ENCODE peak calls at places on chromosome 7, in nine cellular contexts. T, L, B, I, W, A, U, D and Y are unnamed samples.

GRCh38 chr7:30155481-30155880 is 20.7 kb downstream of the MTURN start:
- DNase-seq in T (no peak), L (no peak), B (no peak), I (no peak), W (no peak), A (no peak), U (no peak), D (no peak), Y (no peak)

GRCh38 chr7:20112646-20113045 is 104.5 kb downstream of the MACC1 start:
- DNase-seq in T (no peak), L (no peak), B (no peak), I (no peak), W (no peak), A (no peak), U (no peak), D (no peak), Y (no peak)

GRCh38 chr7:29968683-29969457 is 20.7 kb downstream of the SCRN1 start:
- DNase-seq in T (no peak), L (no peak), B (peak; percentile 94), I (no peak), W (peak; percentile 84), A (no peak), U (no peak), D (no peak), Y (peak; percentile 28)

GRCh38 chr7:96342036-96342435 is 20.1 kb upstream of the SLC25A13 start:
- DNase-seq in T (no peak), L (no peak), B (no peak), I (no peak), W (no peak), A (no peak), U (no peak), D (no peak), Y (no peak)

GRCh38 chr7:17986826-17987225 is 40.8 kb downstream of the PRPS1L1 start:
- DNase-seq in T (no peak), L (no peak), B (peak; percentile 90), I (no peak), W (peak; percentile 77), A (no peak), U (peak; percentile 72), D (no peak), Y (peak; percentile 30)

GRCh38 chr7:68958571-68958970 is 639.7 kb upstream of the AUTS2 start:
- DNase-seq in T (no peak), L (no peak), B (no peak), I (no peak), W (no peak), A (no peak), U (no peak), D (no peak), Y (no peak)

GRCh38 chr7:23981314-23981713 is 271.3 kb downstream of the STK31 start:
- DNase-seq in T (no peak), L (no peak), B (no peak), I (no peak), W (no peak), A (no peak), U (no peak), D (no peak), Y (no peak)

GRCh38 chr7:134419085-134419484 is 39.8 kb downstream of the AKR1B1 start:
- DNase-seq in T (no peak), L (peak; percentile 49), B (no peak), I (no peak), W (no peak), A (no peak), U (no peak), D (no peak), Y (no peak)

GRCh38 chr7:128838109-128838779 is 8.0 kb downstream of the FLNC start:
- DNase-seq in T (no peak), L (no peak), B (no peak), I (no peak), W (no peak), A (no peak), U (no peak), D (no peak), Y (no peak)

GRCh38 chr7:106779877-106780276 is 85.2 kb upstream of the PIK3CG start:
- DNase-seq in T (no peak), L (peak; percentile 82), B (no peak), I (no peak), W (peak; percentile 27), A (no peak), U (no peak), D (no peak), Y (peak; percentile 32)

GRCh38 chr7:27123021-27123476 is 7.5 kb downstream of the HOXA4 start:
- DNase-seq in T (no peak), L (no peak), B (no peak), I (no peak), W (peak; percentile 43), A (no peak), U (no peak), D (no peak), Y (no peak)

GRCh38 chr7:81014266-81014665 is 95.4 kb upstream of the SEMA3C start:
- DNase-seq in T (no peak), L (no peak), B (peak; percentile 79), I (no peak), W (no peak), A (no peak), U (no peak), D (no peak), Y (peak; percentile 72)

GRCh38 chr7:55439627-55440026 is 74.5 kb downstream of the LANCL2 start:
- DNase-seq in T (peak; percentile 66), L (no peak), B (no peak), I (no peak), W (no peak), A (peak; percentile 59), U (peak; percentile 39), D (no peak), Y (no peak)

GRCh38 chr7:676246-676971 is 50.1 kb upstream of the DNAAF5 start:
- DNase-seq in T (no peak), L (no peak), B (no peak), I (no peak), W (no peak), A (no peak), U (no peak), D (no peak), Y (no peak)

GRCh38 chr7:34187908-34188307 is 282.6 kb downstream of the BMPER start:
- DNase-seq in T (no peak), L (no peak), B (peak; percentile 17), I (no peak), W (no peak), A (no peak), U (no peak), D (no peak), Y (no peak)

GRCh38 chr7:14687777-14688176 is 214.8 kb downstream of the DGKB start:
- DNase-seq in T (peak; percentile 49), L (no peak), B (peak; percentile 36), I (no peak), W (no peak), A (no peak), U (no peak), D (no peak), Y (no peak)

GRCh38 chr7:1854521-1855395 is 184.7 kb downstream of the ELFN1 start:
- DNase-seq in T (no peak), L (peak; percentile 40), B (no peak), I (peak; percentile 40), W (no peak), A (no peak), U (no peak), D (no peak), Y (no peak)

GRCh38 chr7:90766814-90767564 is 170.9 kb downstream of the CDK14 start:
- DNase-seq in T (no peak), L (peak; percentile 80), B (peak; percentile 91), I (no peak), W (peak; percentile 47), A (no peak), U (peak; percentile 55), D (no peak), Y (no peak)

GRCh38 chr7:157523766-157524421 is 187.1 kb downstream of the DNAJB6 start:
- DNase-seq in T (no peak), L (peak; percentile 37), B (no peak), I (no peak), W (no peak), A (no peak), U (no peak), D (no peak), Y (no peak)

GRCh38 chr7:31553636-31554035 is 39.7 kb downstream of the ITPRID1 start:
- DNase-seq in T (peak; percentile 81), L (no peak), B (no peak), I (no peak), W (no peak), A (no peak), U (no peak), D (no peak), Y (no peak)

GRCh38 chr7:29318853-29319718 is 124.5 kb downstream of the CHN2 start:
- DNase-seq in T (no peak), L (no peak), B (no peak), I (no peak), W (no peak), A (no peak), U (no peak), D (no peak), Y (no peak)

GRCh38 chr7:128699196-128699712 is 27.2 kb downstream of the GARIN1A start:
- DNase-seq in T (no peak), L (no peak), B (no peak), I (no peak), W (no peak), A (no peak), U (no peak), D (no peak), Y (no peak)

GRCh38 chr7:140542226-140542625 is 62.9 kb upstream of the MKRN1 start:
- DNase-seq in T (no peak), L (peak; percentile 59), B (peak; percentile 74), I (no peak), W (no peak), A (no peak), U (peak; percentile 30), D (no peak), Y (no peak)

GRCh38 chr7:90401989-90402388 is 1.3 kb upstream of the CLDN12 start:
- DNase-seq in T (peak; percentile 49), L (no peak), B (peak; percentile 31), I (no peak), W (no peak), A (no peak), U (peak; percentile 65), D (no peak), Y (no peak)

GRCh38 chr7:95631545-95631944 is 35.2 kb upstream of the PDK4 start:
- DNase-seq in T (no peak), L (no peak), B (peak; percentile 12), I (no peak), W (no peak), A (no peak), U (no peak), D (no peak), Y (no peak)

GRCh38 chr7:29000346-29000745 is 42.2 kb upstream of the TRIL start:
- DNase-seq in T (no peak), L (no peak), B (no peak), I (no peak), W (no peak), A (no peak), U (no peak), D (no peak), Y (no peak)

GRCh38 chr7:91565499-91566331 is 301.5 kb downstream of the FZD1 start:
- DNase-seq in T (no peak), L (no peak), B (no peak), I (no peak), W (no peak), A (peak; percentile 12), U (peak; percentile 9), D (no peak), Y (no peak)

GRCh38 chr7:14020339-14020900 is 31.0 kb upstream of the ETV1 start:
- DNase-seq in T (no peak), L (no peak), B (peak; percentile 28), I (no peak), W (no peak), A (no peak), U (peak; percentile 20), D (no peak), Y (no peak)